ENCODE peak calls at places on chromosomes 4 and X, in six cellular contexts. E is Calu3; Y is nephron progenitor cell; N is CD8-positive, alpha-beta T cell; W is ascending aorta; J is fibroblast of lung. S is an unnamed sample.

GRCh38 chr4:125244848-125245450 is 69.8 kb upstream of the FAT4 start:
- DNase-seq in E (no peak), Y (no peak), N (no peak), W (no peak), J (peak), S (no peak)

GRCh38 chr4:108903464-108904221 is 140.8 kb upstream of the ETNPPL start:
- DNase-seq in E (no peak), Y (no peak), N (no peak), W (no peak), J (no peak), S (no peak)

GRCh38 chrX:153642655-153643430 is 4.2 kb upstream of the DUSP9 start:
- DNase-seq in E (no peak), Y (no peak), N (peak), W (peak), J (no peak), S (no peak)

GRCh38 chr4:60579335-60579734 is 620.8 kb upstream of the ADGRL3 start:
- DNase-seq in E (no peak), Y (no peak), N (no peak), W (no peak), J (no peak), S (no peak)

GRCh38 chr4:174934360-174934759 is 16.2 kb downstream of the ADAM29 start:
- DNase-seq in E (no peak), Y (no peak), N (no peak), W (no peak), J (no peak), S (no peak)

GRCh38 chr4:83022724-83023427 is 12.1 kb upstream of the COPS4 start:
- DNase-seq in E (no peak), Y (no peak), N (no peak), W (no peak), J (peak), S (peak)

GRCh38 chr4:29002151-29002550 is 1718.0 kb upstream of the PCDH7 start:
- DNase-seq in E (no peak), Y (no peak), N (no peak), W (no peak), J (no peak), S (no peak)

GRCh38 chr4:25862411-25863346 is at the start of gene SEL1L3:
- DNase-seq in E (peak), Y (peak), N (peak), W (no peak), J (no peak), S (no peak)

GRCh38 chrX:54386314-54386713 is 28.5 kb upstream of the WNK3 start:
- DNase-seq in E (no peak), Y (no peak), N (no peak), W (no peak), J (no peak), S (no peak)

GRCh38 chr4:76087007-76087769 is 12.7 kb downstream of the ART3 start:
- DNase-seq in E (peak), Y (peak), N (no peak), W (peak), J (peak), S (no peak)

GRCh38 chr4:73707269-73707875 is 33.0 kb upstream of the CXCL8 start:
- DNase-seq in E (no peak), Y (no peak), N (no peak), W (no peak), J (no peak), S (no peak)

GRCh38 chr4:55395218-55395528 is 584 bp upstream of the TMEM165 start:
- DNase-seq in E (no peak), Y (no peak), N (no peak), W (no peak), J (no peak), S (no peak)
- TF ChIP-seq CTCF in E (no peak), Y (no peak), N (peak), W (no peak), J (peak), S (peak)

GRCh38 chrX:96971812-96972211 is 88.1 kb downstream of the RPA4 start:
- DNase-seq in E (no peak), Y (no peak), N (no peak), W (no peak), J (no peak), S (no peak)
- TF ChIP-seq CTCF in E (no peak), Y (no peak), N (no peak), W (no peak), J (no peak), S (no peak)

GRCh38 chrX:106751407-106751806 is 24.9 kb downstream of the RNF128 start:
- DNase-seq in E (no peak), Y (no peak), N (no peak), W (no peak), J (no peak), S (no peak)

GRCh38 chrX:106748377-106748776 is 21.9 kb downstream of the RNF128 start:
- DNase-seq in E (no peak), Y (no peak), N (no peak), W (no peak), J (no peak), S (no peak)

DNA sequence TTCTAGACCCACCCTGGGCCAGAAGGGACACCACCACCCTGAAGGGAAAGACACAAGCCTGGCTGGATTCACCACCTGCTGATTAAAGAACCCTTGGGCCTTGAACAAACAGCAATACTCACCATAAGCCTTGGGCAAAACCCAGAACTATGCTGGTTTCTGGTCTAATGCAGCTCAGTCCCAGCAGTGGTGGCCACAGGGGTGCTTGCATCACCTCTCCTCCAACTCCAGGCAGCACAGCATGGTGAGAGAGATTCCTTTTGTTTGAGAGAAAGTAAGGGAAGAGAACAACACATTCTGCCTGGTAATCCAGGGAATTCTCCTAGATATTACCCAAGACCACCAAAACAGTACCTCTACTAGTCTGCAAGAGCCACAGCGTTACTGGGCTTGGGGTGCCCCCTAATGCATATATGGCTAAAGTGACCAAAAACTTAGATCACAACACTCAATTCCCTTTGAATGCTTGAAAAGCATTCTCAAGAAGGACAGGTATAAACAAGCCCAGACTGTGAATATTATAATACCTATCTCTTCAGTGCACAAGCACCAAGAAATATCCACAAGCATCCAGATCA is 25.7 kb downstream of the RNF128 start:
- DNase-seq in E (no peak), Y (no peak), N (no peak), W (no peak), J (peak), S (no peak)
- TF ChIP-seq CTCF in E (no peak), Y (peak), N (no peak), W (no peak), J (peak), S (no peak)

GRCh38 chr4:52196606-52197130 is 145.6 kb downstream of the SPATA18 start:
- DNase-seq in E (no peak), Y (no peak), N (no peak), W (no peak), J (no peak), S (no peak)

GRCh38 chr4:52199574-52200338 is 148.7 kb downstream of the SPATA18 start:
- DNase-seq in E (no peak), Y (no peak), N (no peak), W (peak), J (peak), S (no peak)

GRCh38 chr4:52200339-52200725 is 149.2 kb downstream of the SPATA18 start:
- DNase-seq in E (no peak), Y (no peak), N (no peak), W (no peak), J (no peak), S (no peak)

GRCh38 chr4:52197351-52197750 is 146.2 kb downstream of the SPATA18 start:
- DNase-seq in E (no peak), Y (no peak), N (no peak), W (no peak), J (no peak), S (no peak)

DNA sequence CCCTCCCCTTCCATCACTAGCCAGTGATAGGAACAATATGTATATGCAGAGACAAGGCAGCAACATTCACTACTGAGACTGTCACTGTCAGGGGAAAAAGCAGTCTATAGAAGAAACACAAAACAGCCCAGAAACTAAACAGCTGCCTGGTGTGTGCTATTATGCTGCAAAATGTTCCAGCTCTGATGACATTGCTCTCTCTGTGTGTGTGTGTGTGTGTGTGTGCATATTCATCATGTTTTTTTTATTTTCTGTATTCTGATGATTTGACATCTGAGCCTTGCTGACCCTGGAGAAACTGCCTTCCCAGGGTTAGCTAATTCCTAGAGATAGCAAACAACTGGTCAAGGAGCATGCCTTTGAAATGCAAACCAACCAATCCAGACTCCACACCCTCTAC is 147.3 kb downstream of the SPATA18 start:
- DNase-seq in E (no peak), Y (no peak), N (no peak), W (no peak), J (peak), S (no peak)
- TF ChIP-seq CTCF in E (no peak), Y (no peak), N (no peak), W (no peak), J (no peak), S (no peak)

GRCh38 chrX:132948648-132949260 is 9.7 kb downstream of the HS6ST2 start:
- DNase-seq in E (peak), Y (peak), N (no peak), W (no peak), J (no peak), S (no peak)
- TF ChIP-seq CTCF in E (peak), Y (peak), N (no peak), W (no peak), J (peak), S (no peak)

GRCh38 chr4:30460818-30461217 is 259.4 kb upstream of the PCDH7 start:
- DNase-seq in E (no peak), Y (no peak), N (no peak), W (no peak), J (no peak), S (no peak)

DNA sequence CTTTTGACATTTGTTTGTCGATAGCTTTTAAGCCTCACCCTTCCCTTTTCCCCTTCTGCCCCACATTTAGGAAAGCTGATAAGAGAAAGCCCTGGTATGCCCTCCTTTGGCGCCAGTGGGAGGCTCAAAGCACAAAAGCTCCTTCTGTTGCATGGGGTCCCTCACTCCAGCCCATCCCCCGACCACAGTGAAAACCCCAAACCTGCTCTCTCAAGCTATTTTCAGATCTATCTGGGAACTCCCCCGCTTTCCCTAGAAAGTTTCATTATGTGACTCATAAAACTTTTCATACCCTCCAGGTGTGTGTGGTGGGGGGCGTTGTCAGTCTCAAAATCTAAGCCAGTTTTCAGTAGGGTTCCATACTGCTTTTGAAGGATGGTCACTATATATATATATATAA is 259.0 kb upstream of the PCDH7 start:
- DNase-seq in E (no peak), Y (no peak), N (no peak), W (no peak), J (no peak), S (no peak)
- TF ChIP-seq CTCF in E (no peak), Y (no peak), N (no peak), W (no peak), J (no peak), S (no peak)

GRCh38 chr4:113908829-113909228 is 70.6 kb downstream of the ARSJ start:
- DNase-seq in E (no peak), Y (no peak), N (no peak), W (no peak), J (peak), S (no peak)
- TF ChIP-seq CTCF in E (no peak), Y (no peak), N (no peak), W (no peak), J (peak), S (peak)

GRCh38 chr4:177107288-177107901 is 202.3 kb upstream of the NEIL3 start:
- DNase-seq in E (no peak), Y (no peak), N (no peak), W (no peak), J (peak), S (no peak)

GRCh38 chr4:177109769-177110168 is 199.9 kb upstream of the NEIL3 start:
- DNase-seq in E (no peak), Y (no peak), N (no peak), W (no peak), J (no peak), S (no peak)

GRCh38 chr4:177105526-177105925 is 204.1 kb upstream of the NEIL3 start:
- DNase-seq in E (no peak), Y (no peak), N (no peak), W (no peak), J (no peak), S (no peak)

DNA sequence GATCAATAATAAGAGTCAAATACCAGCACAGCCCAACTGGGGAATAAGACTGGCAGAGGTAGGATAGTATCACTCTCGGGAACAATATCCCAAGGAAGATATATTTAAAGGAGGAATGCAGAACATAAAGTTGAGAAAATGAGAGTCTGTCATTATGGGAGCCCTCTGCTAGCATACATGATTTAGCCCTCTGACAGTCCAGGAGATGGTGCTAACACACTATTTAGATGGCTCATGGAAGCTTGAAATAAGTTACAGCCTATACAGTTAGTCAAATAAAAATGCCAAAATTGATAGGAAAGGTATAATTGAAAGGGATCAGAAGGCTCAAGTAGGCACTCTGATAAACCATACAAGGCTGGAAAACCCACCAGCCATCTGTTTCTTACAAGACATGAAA is 201.0 kb upstream of the NEIL3 start:
- DNase-seq in E (no peak), Y (no peak), N (no peak), W (no peak), J (peak), S (no peak)
- TF ChIP-seq CTCF in E (no peak), Y (no peak), N (no peak), W (no peak), J (peak), S (no peak)

S was measured in CD14-positive monocyte.